ENCODE peak calls at places on chromosomes 6 and 20, in nine cellular contexts. One of them, this sample, is unnamed. For H3K9me2 and H3K4me1, the result is how much of the 10 kb centered on the place peaks cover.

GRCh38 chr6:110656492-110656891 is 158.8 kb downstream of the CDK19 start:
- DNase-seq in MM.1S: no peak
- DNase-seq in SK-N-SH: no peak
- DNase-seq in GM23338: peak
- DNase-seq in hepatocyte: no peak
- DNase-seq in HCT116: no peak
- DNase-seq in GM23248: no peak
- DNase-seq in PC-9: peak
- DNase-seq in Karpas-422: no peak
- DNase-seq in this sample: no peak

GRCh38 chr20:37890643-37891042 is 12.3 kb upstream of the VSTM2L start:
- DNase-seq in MM.1S: no peak
- DNase-seq in SK-N-SH: no peak
- DNase-seq in GM23338: no peak
- DNase-seq in hepatocyte: no peak
- DNase-seq in HCT116: no peak
- DNase-seq in GM23248: no peak
- DNase-seq in PC-9: no peak
- DNase-seq in Karpas-422: no peak
- DNase-seq in this sample: no peak

GRCh38 chr6:17107768-17108325 is 6.0 kb downstream of the STMND1 start:
- DNase-seq in MM.1S: no peak
- DNase-seq in SK-N-SH: no peak
- DNase-seq in GM23338: no peak
- DNase-seq in hepatocyte: no peak
- DNase-seq in HCT116: no peak
- DNase-seq in GM23248: peak
- DNase-seq in PC-9: no peak
- DNase-seq in Karpas-422: no peak
- DNase-seq in this sample: no peak

GRCh38 chr6:150068786-150069648 is at the start of gene ULBP3:
- DNase-seq in MM.1S: peak
- DNase-seq in SK-N-SH: peak
- DNase-seq in GM23338: peak
- DNase-seq in hepatocyte: peak
- DNase-seq in HCT116: peak
- DNase-seq in GM23248: peak
- DNase-seq in PC-9: peak
- DNase-seq in Karpas-422: peak
- DNase-seq in this sample: peak

GRCh38 chr6:63543982-63544381 is 28.3 kb upstream of the LOC128125822 start:
- DNase-seq in MM.1S: no peak
- DNase-seq in SK-N-SH: no peak
- DNase-seq in GM23338: no peak
- DNase-seq in hepatocyte: no peak
- DNase-seq in HCT116: no peak
- DNase-seq in GM23248: no peak
- DNase-seq in PC-9: no peak
- DNase-seq in Karpas-422: no peak
- DNase-seq in this sample: no peak

GRCh38 chr20:20312562-20312961 is 55.3 kb upstream of the INSM1 start:
- DNase-seq in MM.1S: no peak
- DNase-seq in SK-N-SH: no peak
- DNase-seq in GM23338: no peak
- DNase-seq in hepatocyte: no peak
- DNase-seq in HCT116: no peak
- DNase-seq in GM23248: no peak
- DNase-seq in PC-9: no peak
- DNase-seq in Karpas-422: no peak
- DNase-seq in this sample: no peak

GRCh38 chr6:136641166-136641565 is 90.9 kb upstream of the MAP7 start:
- DNase-seq in MM.1S: no peak
- DNase-seq in SK-N-SH: no peak
- DNase-seq in GM23338: no peak
- DNase-seq in hepatocyte: no peak
- DNase-seq in HCT116: no peak
- DNase-seq in GM23248: no peak
- DNase-seq in PC-9: no peak
- DNase-seq in Karpas-422: no peak
- DNase-seq in this sample: no peak

GRCh38 chr20:56418385-56418861 is 6.4 kb downstream of the CASS4 start:
- DNase-seq in MM.1S: no peak
- DNase-seq in SK-N-SH: no peak
- DNase-seq in GM23338: no peak
- DNase-seq in hepatocyte: no peak
- DNase-seq in HCT116: no peak
- DNase-seq in GM23248: peak
- DNase-seq in PC-9: no peak
- DNase-seq in Karpas-422: no peak
- DNase-seq in this sample: no peak

GRCh38 chr6:105318660-105319059 is 84.2 kb downstream of the PREP start:
- DNase-seq in MM.1S: no peak
- DNase-seq in SK-N-SH: no peak
- DNase-seq in GM23338: no peak
- DNase-seq in hepatocyte: no peak
- DNase-seq in HCT116: peak
- DNase-seq in GM23248: peak
- DNase-seq in PC-9: no peak
- DNase-seq in Karpas-422: no peak
- DNase-seq in this sample: no peak

GRCh38 chr20:19015326-19015725 is 197.1 kb upstream of the SLC24A3 start:
- DNase-seq in MM.1S: no peak
- DNase-seq in SK-N-SH: no peak
- DNase-seq in GM23338: no peak
- DNase-seq in hepatocyte: no peak
- DNase-seq in HCT116: no peak
- DNase-seq in GM23248: no peak
- DNase-seq in PC-9: no peak
- DNase-seq in Karpas-422: no peak
- DNase-seq in this sample: no peak

GRCh38 chr20:5085380-5085779 is 34.4 kb downstream of the PCNA start:
- DNase-seq in MM.1S: no peak
- DNase-seq in SK-N-SH: no peak
- DNase-seq in GM23338: no peak
- DNase-seq in hepatocyte: no peak
- DNase-seq in HCT116: no peak
- DNase-seq in GM23248: no peak
- DNase-seq in PC-9: no peak
- DNase-seq in Karpas-422: no peak
- DNase-seq in this sample: no peak

GRCh38 chr6:24440897-24441598 is 38.3 kb downstream of the MRS2 start:
- DNase-seq in MM.1S: no peak
- DNase-seq in SK-N-SH: no peak
- DNase-seq in GM23338: no peak
- DNase-seq in hepatocyte: no peak
- DNase-seq in HCT116: no peak
- DNase-seq in GM23248: no peak
- DNase-seq in PC-9: peak
- DNase-seq in Karpas-422: no peak
- DNase-seq in this sample: no peak

GRCh38 chr20:43975096-43975768 is 60.6 kb downstream of the TOX2 start:
- DNase-seq in MM.1S: no peak
- DNase-seq in SK-N-SH: no peak
- DNase-seq in GM23338: no peak
- DNase-seq in hepatocyte: no peak
- DNase-seq in HCT116: peak
- DNase-seq in GM23248: peak
- DNase-seq in PC-9: peak
- DNase-seq in Karpas-422: no peak
- DNase-seq in this sample: no peak

GRCh38 chr20:13200767-13201500 is 20.1 kb upstream of the ISM1 start:
- DNase-seq in MM.1S: no peak
- DNase-seq in SK-N-SH: no peak
- DNase-seq in GM23338: peak
- DNase-seq in hepatocyte: no peak
- DNase-seq in HCT116: no peak
- DNase-seq in GM23248: no peak
- DNase-seq in PC-9: no peak
- DNase-seq in Karpas-422: no peak
- DNase-seq in this sample: no peak

GRCh38 chr20:25545171-25545570 is 40.2 kb downstream of the NINL start:
- DNase-seq in MM.1S: no peak
- DNase-seq in SK-N-SH: no peak
- DNase-seq in GM23338: no peak
- DNase-seq in hepatocyte: no peak
- DNase-seq in HCT116: no peak
- DNase-seq in GM23248: no peak
- DNase-seq in PC-9: no peak
- DNase-seq in Karpas-422: no peak
- DNase-seq in this sample: no peak

GRCh38 chr6:169340395-169340794 is 86.7 kb upstream of the THBS2 start:
- DNase-seq in MM.1S: no peak
- DNase-seq in SK-N-SH: peak
- DNase-seq in GM23338: no peak
- DNase-seq in hepatocyte: no peak
- DNase-seq in HCT116: peak
- DNase-seq in GM23248: peak
- DNase-seq in PC-9: no peak
- DNase-seq in Karpas-422: no peak
- DNase-seq in this sample: no peak

GRCh38 chr6:13248549-13248948 is 79.8 kb downstream of the TBC1D7 start:
- DNase-seq in MM.1S: no peak
- DNase-seq in SK-N-SH: no peak
- DNase-seq in GM23338: no peak
- DNase-seq in hepatocyte: no peak
- DNase-seq in HCT116: no peak
- DNase-seq in GM23248: no peak
- DNase-seq in PC-9: no peak
- DNase-seq in Karpas-422: no peak
- DNase-seq in this sample: no peak
- H3K9me2 ChIP-seq in MM.1S: under half
- H3K9me2 ChIP-seq in SK-N-SH: under half
- H3K9me2 ChIP-seq in GM23338: under half
- H3K9me2 ChIP-seq in hepatocyte: under half
- H3K9me2 ChIP-seq in HCT116: under half
- H3K9me2 ChIP-seq in GM23248: under half
- H3K9me2 ChIP-seq in PC-9: under half
- H3K9me2 ChIP-seq in Karpas-422: under half
- H3K9me2 ChIP-seq in this sample: under half

DNA sequence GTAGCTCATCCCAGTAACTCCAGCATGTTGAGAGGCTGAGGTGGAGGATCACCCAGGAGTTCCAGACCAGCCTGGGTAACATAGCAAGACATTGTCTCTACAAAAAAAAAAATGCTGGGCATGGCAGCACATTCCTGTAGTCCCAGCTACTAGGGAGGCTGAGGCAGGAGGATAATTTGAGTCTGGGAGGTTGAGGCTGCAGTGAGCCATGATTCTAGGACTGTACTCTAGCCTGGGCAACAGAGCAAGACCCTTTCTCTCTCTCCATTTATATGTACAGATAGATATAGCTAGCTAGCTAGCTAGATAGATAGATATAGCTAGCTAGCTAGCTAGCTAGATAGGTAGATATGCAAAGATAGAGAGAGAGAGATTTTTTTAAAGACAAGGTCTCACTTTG is 20.4 kb downstream of the ILRUN start:
- DNase-seq in MM.1S: no peak
- DNase-seq in SK-N-SH: no peak
- DNase-seq in GM23338: no peak
- DNase-seq in hepatocyte: no peak
- DNase-seq in HCT116: no peak
- DNase-seq in GM23248: no peak
- DNase-seq in PC-9: no peak
- DNase-seq in Karpas-422: no peak
- DNase-seq in this sample: no peak
- H3K4me1 ChIP-seq in MM.1S: under half
- H3K4me1 ChIP-seq in SK-N-SH: under half
- H3K4me1 ChIP-seq in GM23338: under half
- H3K4me1 ChIP-seq in hepatocyte: under half
- H3K4me1 ChIP-seq in HCT116: half or more
- H3K4me1 ChIP-seq in GM23248: under half
- H3K4me1 ChIP-seq in PC-9: under half
- H3K4me1 ChIP-seq in Karpas-422: half or more
- H3K4me1 ChIP-seq in this sample: half or more

DNA sequence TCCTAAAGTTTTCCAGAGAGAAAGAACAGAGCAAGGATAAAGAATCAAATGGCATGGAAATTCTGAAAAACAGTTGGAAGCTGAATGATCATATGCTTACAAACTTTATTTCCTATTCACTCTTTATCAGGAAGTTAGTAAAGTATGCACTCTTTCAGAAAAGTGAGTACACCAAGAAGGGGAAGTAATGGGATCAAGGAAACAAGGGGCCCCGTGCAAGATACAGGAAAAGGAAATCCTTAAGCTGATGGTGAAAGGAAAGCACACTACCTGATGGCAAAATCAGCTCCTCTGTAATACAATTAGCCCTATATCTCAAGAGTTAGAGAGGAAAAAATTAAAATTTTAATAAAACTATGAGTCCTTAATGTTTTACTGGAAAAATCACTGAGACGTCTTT is 14.0 kb downstream of the CALHM6 start:
- DNase-seq in MM.1S: no peak
- DNase-seq in SK-N-SH: no peak
- DNase-seq in GM23338: no peak
- DNase-seq in hepatocyte: no peak
- DNase-seq in HCT116: no peak
- DNase-seq in GM23248: no peak
- DNase-seq in PC-9: no peak
- DNase-seq in Karpas-422: no peak
- DNase-seq in this sample: peak
- H3K4me2 ChIP-seq in MM.1S: peak
- H3K4me2 ChIP-seq in SK-N-SH: no peak
- H3K4me2 ChIP-seq in GM23338: no peak
- H3K4me2 ChIP-seq in hepatocyte: no peak
- H3K4me2 ChIP-seq in HCT116: no peak
- H3K4me2 ChIP-seq in GM23248: no peak
- H3K4me2 ChIP-seq in PC-9: no peak
- H3K4me2 ChIP-seq in Karpas-422: peak
- H3K4me2 ChIP-seq in this sample: peak

GRCh38 chr20:57655812-57656161 is 35.6 kb upstream of the ZBP1 start:
- DNase-seq in MM.1S: no peak
- DNase-seq in SK-N-SH: peak
- DNase-seq in GM23338: no peak
- DNase-seq in hepatocyte: no peak
- DNase-seq in HCT116: no peak
- DNase-seq in GM23248: no peak
- DNase-seq in PC-9: no peak
- DNase-seq in Karpas-422: no peak
- DNase-seq in this sample: no peak

GRCh38 chr20:57656821-57657536 is 36.8 kb upstream of the ZBP1 start:
- DNase-seq in MM.1S: no peak
- DNase-seq in SK-N-SH: peak
- DNase-seq in GM23338: no peak
- DNase-seq in hepatocyte: no peak
- DNase-seq in HCT116: no peak
- DNase-seq in GM23248: no peak
- DNase-seq in PC-9: no peak
- DNase-seq in Karpas-422: no peak
- DNase-seq in this sample: no peak

GRCh38 chr20:57654998-57655811 is 35.0 kb upstream of the ZBP1 start:
- DNase-seq in MM.1S: no peak
- DNase-seq in SK-N-SH: peak
- DNase-seq in GM23338: peak
- DNase-seq in hepatocyte: no peak
- DNase-seq in HCT116: no peak
- DNase-seq in GM23248: no peak
- DNase-seq in PC-9: no peak
- DNase-seq in Karpas-422: no peak
- DNase-seq in this sample: peak

GRCh38 chr20:57657537-57658446 is 37.6 kb upstream of the ZBP1 start:
- DNase-seq in MM.1S: no peak
- DNase-seq in SK-N-SH: peak
- DNase-seq in GM23338: no peak
- DNase-seq in hepatocyte: no peak
- DNase-seq in HCT116: no peak
- DNase-seq in GM23248: no peak
- DNase-seq in PC-9: no peak
- DNase-seq in Karpas-422: no peak
- DNase-seq in this sample: peak

GRCh38 chr20:57656252-57656820 is 36.1 kb upstream of the ZBP1 start:
- DNase-seq in MM.1S: no peak
- DNase-seq in SK-N-SH: peak
- DNase-seq in GM23338: no peak
- DNase-seq in hepatocyte: no peak
- DNase-seq in HCT116: no peak
- DNase-seq in GM23248: no peak
- DNase-seq in PC-9: no peak
- DNase-seq in Karpas-422: no peak
- DNase-seq in this sample: no peak
- H3K9me2 ChIP-seq in MM.1S: under half
- H3K9me2 ChIP-seq in SK-N-SH: under half
- H3K9me2 ChIP-seq in GM23338: under half
- H3K9me2 ChIP-seq in hepatocyte: under half
- H3K9me2 ChIP-seq in HCT116: under half
- H3K9me2 ChIP-seq in GM23248: under half
- H3K9me2 ChIP-seq in PC-9: under half
- H3K9me2 ChIP-seq in Karpas-422: under half
- H3K9me2 ChIP-seq in this sample: under half